ENCODE peak calls at places on chromosomes 1 and 21, in four cellular contexts. One of them, this sample, is unnamed.

GRCh38 chr1:8705104-8705503 is 112.3 kb downstream of the RERE start:
- DNase-seq in GM23248: no peak
- DNase-seq in T-helper 17 cell: no peak
- DNase-seq in PC-3: peak; percentile 46
- DNase-seq in this sample: no peak

GRCh38 chr1:2472109-2472508 is 4.0 kb upstream of the PLCH2 start:
- DNase-seq in T-helper 17 cell: no peak
- DNase-seq in PC-3: no peak
- DNase-seq in GM23248: no peak
- DNase-seq in this sample: no peak

GRCh38 chr1:179745131-179745611 is 2.1 kb downstream of the FAM163A start:
- DNase-seq in PC-3: no peak
- DNase-seq in GM23248: no peak
- DNase-seq in T-helper 17 cell: no peak
- DNase-seq in this sample: no peak

GRCh38 chr1:156834322-156834721 is 17.7 kb upstream of the SH2D2A start:
- DNase-seq in PC-3: no peak
- DNase-seq in T-helper 17 cell: no peak
- DNase-seq in GM23248: no peak
- DNase-seq in this sample: no peak

GRCh38 chr1:57963545-57963944 is 539.7 kb upstream of the DAB1 start:
- DNase-seq in PC-3: no peak
- DNase-seq in T-helper 17 cell: no peak
- DNase-seq in GM23248: no peak
- DNase-seq in this sample: no peak

GRCh38 chr1:246951413-246951812 is 19.7 kb upstream of the AHCTF1 start:
- DNase-seq in GM23248: no peak
- DNase-seq in T-helper 17 cell: no peak
- DNase-seq in PC-3: no peak
- DNase-seq in this sample: no peak

GRCh38 chr1:1371741-1372711 is 3.0 kb downstream of the AURKAIP1 start:
- DNase-seq in GM23248: peak; percentile 64
- DNase-seq in PC-3: peak; percentile 72
- DNase-seq in T-helper 17 cell: peak; percentile 64
- DNase-seq in this sample: peak; percentile 73

GRCh38 chr1:217660353-217661062 is 29.4 kb downstream of the SPATA17 start:
- DNase-seq in T-helper 17 cell: no peak
- DNase-seq in PC-3: peak; percentile 98
- DNase-seq in GM23248: peak; percentile 92
- DNase-seq in this sample: no peak

GRCh38 chr1:24294228-24294672 is 24.9 kb upstream of the GRHL3 start:
- DNase-seq in GM23248: peak; percentile 98
- DNase-seq in PC-3: peak; percentile 98
- DNase-seq in T-helper 17 cell: no peak
- DNase-seq in this sample: no peak

GRCh38 chr1:85278853-85279314 is 2.5 kb upstream of the BCL10 start:
- DNase-seq in PC-3: peak; percentile 96
- DNase-seq in GM23248: peak; percentile 95
- DNase-seq in T-helper 17 cell: no peak
- DNase-seq in this sample: no peak

GRCh38 chr1:156489935-156490293 is 10.7 kb downstream of the MEF2D start:
- DNase-seq in GM23248: no peak
- DNase-seq in T-helper 17 cell: no peak
- DNase-seq in PC-3: no peak
- DNase-seq in this sample: no peak

GRCh38 chr1:5481889-5482288 is 510.3 kb downstream of the NPHP4 start:
- DNase-seq in T-helper 17 cell: no peak
- DNase-seq in GM23248: no peak
- DNase-seq in PC-3: peak; percentile 3
- DNase-seq in this sample: peak; percentile 15

GRCh38 chr1:205593532-205593931 is 38.3 kb downstream of the ELK4 start:
- DNase-seq in GM23248: no peak
- DNase-seq in T-helper 17 cell: no peak
- DNase-seq in PC-3: no peak
- DNase-seq in this sample: peak; percentile 75

GRCh38 chr1:93471911-93472310 is 24.0 kb downstream of the FNBP1L start:
- DNase-seq in PC-3: peak; percentile 93
- DNase-seq in T-helper 17 cell: no peak
- DNase-seq in GM23248: peak; percentile 52
- DNase-seq in this sample: no peak

GRCh38 chr1:46549697-46550681 is 1.5 kb downstream of the KNCN start:
- DNase-seq in T-helper 17 cell: no peak
- DNase-seq in GM23248: peak; percentile 82
- DNase-seq in PC-3: peak; percentile 26
- DNase-seq in this sample: peak; percentile 31

GRCh38 chr1:54487571-54488050 is 60.4 kb upstream of the ACOT11 start:
- DNase-seq in GM23248: peak; percentile 60
- DNase-seq in PC-3: peak; percentile 26
- DNase-seq in T-helper 17 cell: no peak
- DNase-seq in this sample: no peak

GRCh38 chr1:2558861-2559260 is 2.7 kb downstream of the TNFRSF14 start:
- DNase-seq in GM23248: no peak
- DNase-seq in PC-3: no peak
- DNase-seq in T-helper 17 cell: no peak
- DNase-seq in this sample: no peak

GRCh38 chr1:245837741-245838140 is 669.3 kb downstream of the SMYD3 start:
- DNase-seq in GM23248: peak; percentile 79
- DNase-seq in T-helper 17 cell: no peak
- DNase-seq in PC-3: peak; percentile 49
- DNase-seq in this sample: no peak

GRCh38 chr1:16205891-16206546 is 6.4 kb downstream of the ARHGEF19 start:
- DNase-seq in T-helper 17 cell: no peak
- DNase-seq in PC-3: no peak
- DNase-seq in GM23248: no peak
- DNase-seq in this sample: no peak

GRCh38 chr1:185363205-185363604 is 46.2 kb upstream of the IVNS1ABP start:
- DNase-seq in GM23248: no peak
- DNase-seq in T-helper 17 cell: no peak
- DNase-seq in PC-3: no peak
- DNase-seq in this sample: no peak

GRCh38 chr1:235670157-235670776 is 20.7 kb upstream of the GNG4 start:
- DNase-seq in GM23248: no peak
- DNase-seq in T-helper 17 cell: no peak
- DNase-seq in PC-3: no peak
- DNase-seq in this sample: no peak
- H3K9me3 ChIP-seq in GM23248: no peaks in the 10 kb centered on the region
- H3K9me3 ChIP-seq in T-helper 17 cell: peaks cover 7% of the 10 kb centered on the region
- H3K9me3 ChIP-seq in PC-3: peaks cover 18% of the 10 kb centered on the region
- H3K9me3 ChIP-seq in this sample: peaks cover 39% of the 10 kb centered on the region

DNA sequence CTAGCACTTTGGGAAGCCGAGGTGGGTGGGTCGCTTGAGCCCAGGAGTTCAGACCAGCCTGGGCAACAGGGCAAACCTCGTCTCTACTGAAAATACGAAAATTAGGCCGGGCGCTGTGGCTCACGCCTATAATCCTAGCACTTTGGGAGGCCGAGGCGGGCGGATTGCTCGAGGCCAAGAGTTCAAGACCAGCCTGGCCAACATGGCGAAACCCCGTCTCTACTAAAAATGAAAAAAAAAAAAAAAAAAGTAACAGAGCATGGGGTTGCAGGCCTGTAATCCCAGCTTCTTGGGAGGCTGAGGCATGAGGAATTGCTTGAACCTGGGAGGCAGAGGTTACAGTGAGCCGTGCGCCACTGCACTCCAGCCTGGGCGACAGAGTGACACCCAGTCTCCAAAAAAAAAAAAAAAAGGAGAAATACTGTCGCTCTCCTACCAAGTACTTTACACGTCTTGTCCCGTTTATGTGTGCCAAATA is 724 bp upstream of the NEK2 start:
- DNase-seq in T-helper 17 cell: no peak
- DNase-seq in PC-3: no peak
- DNase-seq in GM23248: no peak
- DNase-seq in this sample: no peak
- H3K9me3 ChIP-seq in T-helper 17 cell: no peaks in the 10 kb centered on the region
- H3K9me3 ChIP-seq in PC-3: no peaks in the 10 kb centered on the region
- H3K9me3 ChIP-seq in GM23248: no peaks in the 10 kb centered on the region
- H3K9me3 ChIP-seq in this sample: no peaks in the 10 kb centered on the region

DNA sequence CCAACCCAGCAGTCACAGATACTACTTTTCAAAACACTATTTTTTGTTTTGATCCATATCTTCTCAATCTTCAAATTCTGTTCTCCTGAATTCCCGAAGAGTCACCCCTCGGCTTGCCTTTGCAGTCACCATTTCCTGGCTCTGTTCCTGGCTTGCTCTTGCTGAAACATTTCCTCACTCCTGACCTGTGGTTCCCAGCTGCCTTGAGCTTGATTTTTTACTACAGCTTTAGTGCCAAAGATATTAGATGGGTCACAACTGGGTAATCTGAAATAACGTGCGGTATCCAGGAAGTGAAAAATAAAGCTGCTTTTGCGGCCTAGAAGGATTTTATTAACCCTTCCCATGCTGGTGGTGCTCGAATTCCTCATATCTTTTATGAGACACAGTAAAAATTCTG is 318.8 kb downstream of the PCP4 start:
- DNase-seq in PC-3: no peak
- DNase-seq in GM23248: no peak
- DNase-seq in T-helper 17 cell: no peak
- DNase-seq in this sample: no peak
- H3K9me3 ChIP-seq in PC-3: peaks cover 25% of the 10 kb centered on the region
- H3K9me3 ChIP-seq in GM23248: no peaks in the 10 kb centered on the region
- H3K9me3 ChIP-seq in T-helper 17 cell: peaks cover 3% of the 10 kb centered on the region
- H3K9me3 ChIP-seq in this sample: no peaks in the 10 kb centered on the region

GRCh38 chr1:30485072-30485471 is 238.3 kb downstream of the MATN1 start:
- DNase-seq in GM23248: no peak
- DNase-seq in T-helper 17 cell: no peak
- DNase-seq in PC-3: no peak
- DNase-seq in this sample: no peak

GRCh38 chr1:30488324-30488913 is 235.0 kb downstream of the MATN1 start:
- DNase-seq in T-helper 17 cell: no peak
- DNase-seq in GM23248: no peak
- DNase-seq in PC-3: no peak
- DNase-seq in this sample: no peak

GRCh38 chr1:30479576-30479975 is 243.8 kb downstream of the MATN1 start:
- DNase-seq in GM23248: no peak
- DNase-seq in PC-3: no peak
- DNase-seq in T-helper 17 cell: no peak
- DNase-seq in this sample: no peak

GRCh38 chr1:30487042-30487441 is 236.3 kb downstream of the MATN1 start:
- DNase-seq in T-helper 17 cell: no peak
- DNase-seq in GM23248: no peak
- DNase-seq in PC-3: no peak
- DNase-seq in this sample: no peak

DNA sequence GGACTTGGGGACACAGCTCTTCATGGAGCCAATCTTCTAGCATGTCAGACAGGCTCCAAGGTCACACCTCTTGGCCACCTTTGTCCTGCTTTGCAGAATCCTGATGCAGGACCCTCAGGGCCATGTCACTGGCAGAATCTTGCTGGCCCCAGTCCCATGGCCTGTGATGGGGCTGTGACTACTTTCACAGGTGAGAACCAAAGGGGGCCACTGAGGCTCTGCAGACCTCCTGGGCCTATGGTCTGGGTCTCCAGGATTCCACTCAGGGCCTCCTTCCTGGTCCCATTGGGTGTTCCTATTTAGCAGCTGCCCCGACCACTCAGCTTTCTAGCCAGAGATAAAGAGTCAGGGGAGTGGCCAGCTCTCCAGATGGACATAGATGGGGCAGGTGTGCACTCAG is 238.7 kb downstream of the MATN1 start:
- DNase-seq in T-helper 17 cell: no peak
- DNase-seq in PC-3: no peak
- DNase-seq in GM23248: no peak
- DNase-seq in this sample: no peak
- H3K9me3 ChIP-seq in T-helper 17 cell: peaks cover 3% of the 10 kb centered on the region
- H3K9me3 ChIP-seq in PC-3: no peaks in the 10 kb centered on the region
- H3K9me3 ChIP-seq in GM23248: no peaks in the 10 kb centered on the region
- H3K9me3 ChIP-seq in this sample: peaks cover 3% of the 10 kb centered on the region

GRCh38 chr21:9756677-9757076 is 764.7 kb upstream of the TPTE start:
- DNase-seq in GM23248: no peak
- DNase-seq in PC-3: no peak
- DNase-seq in T-helper 17 cell: no peak
- DNase-seq in this sample: no peak

GRCh38 chr21:9758141-9758540 is 763.2 kb upstream of the TPTE start:
- DNase-seq in PC-3: no peak
- DNase-seq in T-helper 17 cell: no peak
- DNase-seq in GM23248: no peak
- DNase-seq in this sample: no peak

GRCh38 chr21:9758888-9759287 is 762.5 kb upstream of the TPTE start:
- DNase-seq in T-helper 17 cell: no peak
- DNase-seq in GM23248: no peak
- DNase-seq in PC-3: no peak
- DNase-seq in this sample: no peak

GRCh38 chr21:9753943-9754342 is 767.4 kb upstream of the TPTE start:
- DNase-seq in GM23248: no peak
- DNase-seq in PC-3: no peak
- DNase-seq in T-helper 17 cell: no peak
- DNase-seq in this sample: no peak

DNA sequence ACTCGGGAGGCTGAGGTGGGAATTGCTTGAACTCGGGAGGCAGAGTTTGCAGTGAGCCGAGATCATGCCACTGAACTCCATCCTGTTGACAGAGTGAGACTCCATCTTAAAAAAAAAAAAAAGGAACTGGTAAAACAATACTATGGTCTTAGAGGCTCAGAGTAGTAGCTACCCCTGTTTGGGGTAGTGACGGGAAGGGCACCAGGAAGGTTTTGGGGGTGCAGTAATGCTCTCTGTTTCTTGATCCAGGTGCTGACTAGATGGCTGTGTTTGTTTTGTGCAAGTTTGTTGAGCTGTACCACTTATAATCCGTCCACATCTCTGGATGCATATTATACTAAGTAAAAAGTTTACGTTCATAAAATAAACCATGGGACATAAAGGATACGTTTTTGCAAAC is 765.8 kb upstream of the TPTE start:
- DNase-seq in PC-3: no peak
- DNase-seq in T-helper 17 cell: no peak
- DNase-seq in GM23248: no peak
- DNase-seq in this sample: no peak
- H3K9me3 ChIP-seq in PC-3: peaks cover 42% of the 10 kb centered on the region
- H3K9me3 ChIP-seq in T-helper 17 cell: no peaks in the 10 kb centered on the region
- H3K9me3 ChIP-seq in GM23248: peaks cover 7% of the 10 kb centered on the region
- H3K9me3 ChIP-seq in this sample: peaks cover 29% of the 10 kb centered on the region

GRCh38 chr1:75058424-75058823 is 75.8 kb upstream of the LHX8 start:
- DNase-seq in GM23248: no peak
- DNase-seq in PC-3: no peak
- DNase-seq in T-helper 17 cell: no peak
- DNase-seq in this sample: no peak
- H3K9me3 ChIP-seq in GM23248: no peaks in the 10 kb centered on the region
- H3K9me3 ChIP-seq in PC-3: no peaks in the 10 kb centered on the region
- H3K9me3 ChIP-seq in T-helper 17 cell: no peaks in the 10 kb centered on the region
- H3K9me3 ChIP-seq in this sample: no peaks in the 10 kb centered on the region